ENCODE peak calls at places on chromosomes 5 and 9, in seven cellular contexts. L is head of caudate nucleus; E is endothelial cell; R is hepatocyte; S is CD8-positive, alpha-beta memory T cell; Z is fibroblast of the conjunctiva; Y is activated CD4-positive, alpha-beta T cell treated with anti-CD3 and anti-CD28 coated beads, Interleukin-2, amount 50 U/mL, for 1 hour. F is an unnamed sample.

GRCh38 chr5:4144608-4145007 is 549.0 kb downstream of the IRX1 start:
- DNase-seq in R (no peak), L (no peak), Z (no peak), S (no peak), Y (no peak), E (no peak), F (no peak)

GRCh38 chr5:51382759-51383493 is at the start of gene ISL1:
- DNase-seq in Y (no peak), E (peak), Z (no peak), R (peak), L (peak), S (no peak), F (peak)

GRCh38 chr5:119028575-119028974 is 40.2 kb upstream of the DTWD2 start:
- DNase-seq in R (no peak), Z (no peak), E (no peak), S (no peak), L (no peak), Y (no peak), F (no peak)

GRCh38 chr9:70218767-70219166 is 40.0 kb upstream of the SMC5 start:
- DNase-seq in S (no peak), L (no peak), E (no peak), Y (no peak), Z (peak), R (no peak), F (no peak)

GRCh38 chr9:136482046-136482792 is 621 bp downstream of the SEC16A start:
- DNase-seq in Z (no peak), E (no peak), L (no peak), R (peak), Y (peak), S (peak), F (no peak)

GRCh38 chr9:136614372-136614922 is 48.3 kb upstream of the EGFL7 start:
- DNase-seq in R (no peak), S (no peak), Z (peak), E (no peak), Y (no peak), L (no peak), F (no peak)

GRCh38 chr5:177183142-177183541 is 49.6 kb downstream of the NSD1 start:
- DNase-seq in S (no peak), Y (no peak), E (no peak), R (no peak), L (no peak), Z (no peak), F (no peak)

GRCh38 chr5:140015706-140016105 is 27.4 kb downstream of the NRG2 start:
- DNase-seq in Z (no peak), Y (no peak), L (no peak), R (no peak), S (no peak), E (no peak), F (no peak)

GRCh38 chr9:75892168-75892901 is 1.9 kb downstream of the PCSK5 start:
- DNase-seq in Y (no peak), R (peak), S (peak), Z (no peak), L (peak), E (peak), F (no peak)

GRCh38 chr5:43680286-43680685 is 77.3 kb downstream of the NNT start:
- DNase-seq in E (no peak), L (no peak), S (no peak), R (no peak), Y (no peak), Z (peak), F (no peak)

GRCh38 chr9:33750307-33750838 is 45.0 kb upstream of the PRSS3 start:
- DNase-seq in Z (no peak), L (no peak), R (no peak), S (no peak), E (peak), Y (no peak), F (no peak)